ENCODE peak calls at places on chromosomes 16 and 17, in eight cellular contexts. One of them, this sample, is unnamed.

GRCh38 chr17:57739402-57740224 is 5.5 kb downstream of the CCDC182 start:
- DNase-seq in AG04449: no peak
- DNase-seq in mucosa of descending colon: peak
- DNase-seq in cardiac muscle cell: peak
- DNase-seq in fibroblast of mammary gland: peak
- DNase-seq in naive thymus-derived CD4-positive, alpha-beta T cell: peak
- DNase-seq in A549: peak
- DNase-seq in foreskin fibroblast: no peak
- DNase-seq in this sample: no peak

GRCh38 chr17:17351901-17352781 is 49.0 kb downstream of the NT5M start:
- DNase-seq in fibroblast of mammary gland: peak
- DNase-seq in A549: no peak
- DNase-seq in foreskin fibroblast: peak
- DNase-seq in AG04449: no peak
- DNase-seq in naive thymus-derived CD4-positive, alpha-beta T cell: no peak
- DNase-seq in cardiac muscle cell: no peak
- DNase-seq in mucosa of descending colon: no peak
- DNase-seq in this sample: peak

GRCh38 chr16:2689968-2690830 is 7.9 kb downstream of the KCTD5 start:
- DNase-seq in cardiac muscle cell: no peak
- DNase-seq in naive thymus-derived CD4-positive, alpha-beta T cell: no peak
- DNase-seq in fibroblast of mammary gland: no peak
- DNase-seq in A549: no peak
- DNase-seq in AG04449: no peak
- DNase-seq in foreskin fibroblast: no peak
- DNase-seq in mucosa of descending colon: no peak
- DNase-seq in this sample: no peak

GRCh38 chr17:80791758-80792284 is 199.8 kb upstream of the CHMP6 start:
- DNase-seq in A549: peak
- DNase-seq in cardiac muscle cell: no peak
- DNase-seq in fibroblast of mammary gland: peak
- DNase-seq in naive thymus-derived CD4-positive, alpha-beta T cell: no peak
- DNase-seq in foreskin fibroblast: peak
- DNase-seq in AG04449: peak
- DNase-seq in mucosa of descending colon: peak
- DNase-seq in this sample: peak

GRCh38 chr16:46629331-46629843 is 8.2 kb upstream of the SHCBP1 start:
- DNase-seq in AG04449: no peak
- DNase-seq in cardiac muscle cell: peak
- DNase-seq in foreskin fibroblast: peak
- DNase-seq in naive thymus-derived CD4-positive, alpha-beta T cell: no peak
- DNase-seq in fibroblast of mammary gland: peak
- DNase-seq in A549: peak
- DNase-seq in mucosa of descending colon: no peak
- DNase-seq in this sample: peak

GRCh38 chr16:67206838-67207115 is 7.8 kb downstream of the ELMO3 start:
- DNase-seq in fibroblast of mammary gland: peak
- DNase-seq in A549: no peak
- DNase-seq in naive thymus-derived CD4-positive, alpha-beta T cell: no peak
- DNase-seq in foreskin fibroblast: no peak
- DNase-seq in cardiac muscle cell: no peak
- DNase-seq in mucosa of descending colon: no peak
- DNase-seq in AG04449: no peak
- DNase-seq in this sample: peak

GRCh38 chr17:39663688-39664580 is 1.2 kb upstream of the TCAP start:
- DNase-seq in A549: peak
- DNase-seq in AG04449: no peak
- DNase-seq in mucosa of descending colon: peak
- DNase-seq in foreskin fibroblast: peak
- DNase-seq in naive thymus-derived CD4-positive, alpha-beta T cell: no peak
- DNase-seq in cardiac muscle cell: no peak
- DNase-seq in fibroblast of mammary gland: no peak
- DNase-seq in this sample: no peak

GRCh38 chr17:81069084-81069645 is 34.2 kb downstream of the BAIAP2 start:
- DNase-seq in naive thymus-derived CD4-positive, alpha-beta T cell: no peak
- DNase-seq in cardiac muscle cell: no peak
- DNase-seq in A549: no peak
- DNase-seq in fibroblast of mammary gland: no peak
- DNase-seq in AG04449: no peak
- DNase-seq in foreskin fibroblast: no peak
- DNase-seq in mucosa of descending colon: no peak
- DNase-seq in this sample: no peak

DNA sequence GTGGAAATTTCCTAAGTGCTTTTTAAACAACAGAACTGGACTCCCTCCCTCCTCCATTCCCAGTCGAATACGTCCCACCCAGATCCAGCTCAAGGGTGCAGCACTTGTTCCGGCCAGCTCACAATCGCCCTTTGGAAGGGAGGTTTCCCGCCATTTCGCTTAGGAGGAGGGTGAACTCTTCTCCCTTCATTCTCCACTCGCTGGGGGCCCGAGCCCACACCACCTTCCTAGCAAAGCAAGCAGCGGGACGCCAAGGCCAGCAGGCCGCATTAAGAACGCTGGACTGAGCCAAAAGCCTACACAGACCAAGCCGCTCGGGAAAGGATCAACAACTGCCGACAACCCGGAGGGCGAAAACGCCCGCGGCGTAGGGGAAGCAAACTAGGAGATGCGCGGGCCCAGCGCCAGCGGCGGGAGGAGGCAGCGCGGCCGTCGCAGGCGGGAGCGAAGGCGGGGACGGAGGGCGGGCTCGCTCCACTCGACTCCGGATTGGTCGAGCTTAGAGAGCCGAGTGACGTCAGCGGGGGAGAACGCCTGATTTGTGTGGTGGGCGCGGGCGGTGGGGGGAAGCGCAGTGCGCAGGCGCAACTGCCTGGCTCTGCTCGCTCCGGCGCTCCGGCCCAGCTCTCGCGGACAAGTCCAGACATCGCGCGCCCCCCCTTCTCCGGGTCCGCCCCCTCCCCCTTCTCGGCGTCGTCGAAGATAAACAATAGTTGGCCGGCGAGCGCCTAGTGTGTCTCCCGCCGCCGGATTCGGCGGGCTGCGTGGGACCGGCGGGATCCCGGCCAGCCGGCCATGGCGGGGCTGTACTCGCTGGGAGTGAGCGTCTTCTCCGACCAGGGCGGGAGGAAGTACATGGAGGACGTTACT is at the start of gene PPM1D:
- DNase-seq in cardiac muscle cell: peak
- DNase-seq in naive thymus-derived CD4-positive, alpha-beta T cell: peak
- DNase-seq in mucosa of descending colon: peak
- DNase-seq in foreskin fibroblast: peak
- DNase-seq in fibroblast of mammary gland: peak
- DNase-seq in AG04449: peak
- DNase-seq in A549: peak
- DNase-seq in this sample: peak
- H3K4me3 ChIP-seq in cardiac muscle cell: peak
- H3K4me3 ChIP-seq in naive thymus-derived CD4-positive, alpha-beta T cell: peak
- H3K4me3 ChIP-seq in mucosa of descending colon: peak
- H3K4me3 ChIP-seq in foreskin fibroblast: peak
- H3K4me3 ChIP-seq in fibroblast of mammary gland: peak
- H3K4me3 ChIP-seq in AG04449: peak
- H3K4me3 ChIP-seq in A549: peak
- H3K4me3 ChIP-seq in this sample: peak

GRCh38 chr17:7589204-7589868 is 558 bp downstream of the SOX15 start:
- DNase-seq in foreskin fibroblast: peak
- DNase-seq in cardiac muscle cell: peak
- DNase-seq in fibroblast of mammary gland: peak
- DNase-seq in naive thymus-derived CD4-positive, alpha-beta T cell: peak
- DNase-seq in mucosa of descending colon: peak
- DNase-seq in A549: peak
- DNase-seq in AG04449: no peak
- DNase-seq in this sample: peak
- H3K4me3 ChIP-seq in foreskin fibroblast: peak
- H3K4me3 ChIP-seq in cardiac muscle cell: no peak
- H3K4me3 ChIP-seq in fibroblast of mammary gland: no peak
- H3K4me3 ChIP-seq in naive thymus-derived CD4-positive, alpha-beta T cell: no peak
- H3K4me3 ChIP-seq in mucosa of descending colon: peak
- H3K4me3 ChIP-seq in A549: no peak
- H3K4me3 ChIP-seq in AG04449: peak
- H3K4me3 ChIP-seq in this sample: peak

GRCh38 chr17:29578626-29579485 is 10.4 kb downstream of the TP53I13 start:
- DNase-seq in A549: no peak
- DNase-seq in cardiac muscle cell: no peak
- DNase-seq in fibroblast of mammary gland: no peak
- DNase-seq in AG04449: no peak
- DNase-seq in mucosa of descending colon: no peak
- DNase-seq in foreskin fibroblast: no peak
- DNase-seq in naive thymus-derived CD4-positive, alpha-beta T cell: no peak
- DNase-seq in this sample: no peak
- H3K4me3 ChIP-seq in A549: no peak
- H3K4me3 ChIP-seq in cardiac muscle cell: no peak
- H3K4me3 ChIP-seq in fibroblast of mammary gland: no peak
- H3K4me3 ChIP-seq in AG04449: no peak
- H3K4me3 ChIP-seq in mucosa of descending colon: no peak
- H3K4me3 ChIP-seq in foreskin fibroblast: no peak
- H3K4me3 ChIP-seq in naive thymus-derived CD4-positive, alpha-beta T cell: no peak
- H3K4me3 ChIP-seq in this sample: no peak

GRCh38 chr16:86087011-86087453 is 188.1 kb downstream of the IRF8 start:
- DNase-seq in mucosa of descending colon: no peak
- DNase-seq in AG04449: no peak
- DNase-seq in fibroblast of mammary gland: no peak
- DNase-seq in foreskin fibroblast: no peak
- DNase-seq in cardiac muscle cell: no peak
- DNase-seq in naive thymus-derived CD4-positive, alpha-beta T cell: no peak
- DNase-seq in A549: no peak
- DNase-seq in this sample: no peak
- H3K4me3 ChIP-seq in mucosa of descending colon: no peak
- H3K4me3 ChIP-seq in AG04449: no peak
- H3K4me3 ChIP-seq in fibroblast of mammary gland: no peak
- H3K4me3 ChIP-seq in foreskin fibroblast: no peak
- H3K4me3 ChIP-seq in cardiac muscle cell: no peak
- H3K4me3 ChIP-seq in naive thymus-derived CD4-positive, alpha-beta T cell: no peak
- H3K4me3 ChIP-seq in A549: no peak
- H3K4me3 ChIP-seq in this sample: no peak

GRCh38 chr17:78725448-78726021 is 56.5 kb downstream of the CYTH1 start:
- DNase-seq in foreskin fibroblast: no peak
- DNase-seq in naive thymus-derived CD4-positive, alpha-beta T cell: no peak
- DNase-seq in A549: no peak
- DNase-seq in fibroblast of mammary gland: no peak
- DNase-seq in AG04449: no peak
- DNase-seq in cardiac muscle cell: no peak
- DNase-seq in mucosa of descending colon: no peak
- DNase-seq in this sample: no peak
- H3K4me3 ChIP-seq in foreskin fibroblast: no peak
- H3K4me3 ChIP-seq in naive thymus-derived CD4-positive, alpha-beta T cell: peak
- H3K4me3 ChIP-seq in A549: no peak
- H3K4me3 ChIP-seq in fibroblast of mammary gland: no peak
- H3K4me3 ChIP-seq in AG04449: no peak
- H3K4me3 ChIP-seq in cardiac muscle cell: no peak
- H3K4me3 ChIP-seq in mucosa of descending colon: no peak
- H3K4me3 ChIP-seq in this sample: no peak

DNA sequence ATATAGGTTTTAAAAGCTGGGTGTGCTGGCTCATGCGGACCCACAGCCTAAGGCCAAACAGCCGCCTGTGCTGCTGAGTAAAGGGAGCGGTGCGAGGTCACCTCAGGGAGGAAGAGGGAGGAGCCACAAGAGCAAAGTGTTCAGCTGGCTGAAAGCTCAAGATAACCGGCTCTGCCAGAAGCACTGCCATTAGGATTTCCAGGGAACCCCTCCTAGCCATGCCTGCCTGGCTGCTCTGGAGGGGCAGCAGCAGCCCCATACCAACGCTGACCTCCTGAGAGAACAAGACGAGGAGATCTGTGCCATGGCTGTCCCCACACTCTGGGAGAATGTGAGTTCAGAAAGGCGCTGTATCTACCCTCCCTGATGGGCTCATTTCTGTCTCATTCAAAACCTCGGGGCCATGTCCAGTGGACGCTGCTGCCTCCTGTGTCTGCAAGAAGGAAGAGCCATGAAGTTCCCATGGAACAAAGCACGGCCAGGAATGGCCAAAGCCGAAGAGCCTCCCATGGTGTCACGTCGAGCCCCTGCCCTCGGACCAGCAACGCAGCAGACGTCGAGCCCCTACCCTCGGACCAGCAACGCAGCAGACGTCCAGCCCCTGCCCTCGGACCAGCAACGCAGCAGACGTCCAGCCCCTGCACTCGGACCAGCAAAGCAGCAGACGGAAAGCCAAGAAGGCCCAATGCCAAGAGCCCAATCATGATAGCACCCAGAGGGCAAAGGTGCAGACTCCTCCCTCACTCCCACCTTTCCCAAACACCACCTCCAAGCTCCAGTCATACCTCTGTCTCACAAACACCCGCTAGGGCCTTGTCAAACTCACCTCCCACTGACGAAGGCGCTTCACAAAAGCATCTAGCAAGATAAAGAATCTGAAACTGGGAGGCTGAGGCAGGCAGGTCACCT is 107.0 kb downstream of the ANKRD11 start:
- DNase-seq in A549: peak
- DNase-seq in mucosa of descending colon: peak
- DNase-seq in cardiac muscle cell: peak
- DNase-seq in fibroblast of mammary gland: peak
- DNase-seq in naive thymus-derived CD4-positive, alpha-beta T cell: no peak
- DNase-seq in AG04449: no peak
- DNase-seq in foreskin fibroblast: no peak
- DNase-seq in this sample: no peak
- H3K4me3 ChIP-seq in A549: no peak
- H3K4me3 ChIP-seq in mucosa of descending colon: no peak
- H3K4me3 ChIP-seq in cardiac muscle cell: no peak
- H3K4me3 ChIP-seq in fibroblast of mammary gland: no peak
- H3K4me3 ChIP-seq in naive thymus-derived CD4-positive, alpha-beta T cell: no peak
- H3K4me3 ChIP-seq in AG04449: no peak
- H3K4me3 ChIP-seq in foreskin fibroblast: no peak
- H3K4me3 ChIP-seq in this sample: no peak

GRCh38 chr16:31105677-31106213 is 2.4 kb upstream of the BCKDK start:
- DNase-seq in fibroblast of mammary gland: peak
- DNase-seq in A549: peak
- DNase-seq in cardiac muscle cell: peak
- DNase-seq in naive thymus-derived CD4-positive, alpha-beta T cell: peak
- DNase-seq in foreskin fibroblast: peak
- DNase-seq in mucosa of descending colon: peak
- DNase-seq in AG04449: no peak
- DNase-seq in this sample: peak
- H3K4me3 ChIP-seq in fibroblast of mammary gland: no peak
- H3K4me3 ChIP-seq in A549: peak
- H3K4me3 ChIP-seq in cardiac muscle cell: no peak
- H3K4me3 ChIP-seq in naive thymus-derived CD4-positive, alpha-beta T cell: no peak
- H3K4me3 ChIP-seq in foreskin fibroblast: no peak
- H3K4me3 ChIP-seq in mucosa of descending colon: no peak
- H3K4me3 ChIP-seq in AG04449: no peak
- H3K4me3 ChIP-seq in this sample: no peak

DNA sequence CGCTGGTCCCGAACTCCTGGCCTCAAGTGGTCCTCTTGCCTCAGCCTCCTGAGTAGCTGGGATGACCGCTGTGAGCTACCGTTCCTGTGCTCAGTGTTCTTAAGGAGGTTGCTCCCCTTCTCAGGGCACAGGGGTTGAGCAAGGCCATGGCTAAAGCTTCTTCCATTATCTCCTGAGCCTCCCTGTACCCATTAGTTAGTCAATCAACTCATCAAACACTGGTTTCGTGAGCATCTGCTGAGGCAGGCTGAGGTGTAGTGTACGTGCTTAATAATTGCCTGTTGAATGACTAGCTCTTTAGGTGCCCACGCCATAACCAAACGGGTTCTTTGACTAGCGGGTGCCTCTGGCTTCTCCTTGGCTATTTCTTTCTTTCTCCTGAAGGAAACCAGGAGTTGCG is 11.7 kb downstream of the SGCA start:
- DNase-seq in naive thymus-derived CD4-positive, alpha-beta T cell: no peak
- DNase-seq in mucosa of descending colon: no peak
- DNase-seq in foreskin fibroblast: no peak
- DNase-seq in fibroblast of mammary gland: peak
- DNase-seq in AG04449: no peak
- DNase-seq in A549: no peak
- DNase-seq in cardiac muscle cell: no peak
- DNase-seq in this sample: no peak
- H3K4me3 ChIP-seq in naive thymus-derived CD4-positive, alpha-beta T cell: no peak
- H3K4me3 ChIP-seq in mucosa of descending colon: no peak
- H3K4me3 ChIP-seq in foreskin fibroblast: no peak
- H3K4me3 ChIP-seq in fibroblast of mammary gland: no peak
- H3K4me3 ChIP-seq in AG04449: no peak
- H3K4me3 ChIP-seq in A549: no peak
- H3K4me3 ChIP-seq in cardiac muscle cell: no peak
- H3K4me3 ChIP-seq in this sample: no peak

This sample was measured in astrocyte of the spinal cord.